ENCODE peak calls at places on chromosome 12, in ten cellular contexts. A is activated CD8-positive, alpha-beta memory T cell treated with anti-CD3 and anti-CD28 coated beads for 1 hour; N is mesenchymal stem cell; S is transverse colon; C is anterior cingulate cortex; W is fibroblast of mammary gland; U is activated T-cell treated with anti-CD3 and anti-CD28 coated beads for 4 hours; D is ascending aorta; H is psoas muscle; L is pons. B is an unnamed sample.

GRCh38 chr12:21276826-21277225 is 57.9 kb downstream of the SLCO1A2 start:
- DNase-seq in A (no peak), N (no peak), S (no peak), C (no peak), W (no peak), U (no peak), D (no peak), H (no peak), L (no peak), B (no peak)

GRCh38 chr12:124233041-124233836 is 61.7 kb upstream of the RFLNA start:
- DNase-seq in A (no peak), N (peak), S (no peak), C (no peak), W (peak), U (no peak), D (no peak), H (no peak), L (no peak), B (no peak)

GRCh38 chr12:130437555-130438242 is 100.0 kb downstream of the PIWIL1 start:
- DNase-seq in A (no peak), N (no peak), S (no peak), C (no peak), W (no peak), U (no peak), D (no peak), H (peak), L (no peak), B (no peak)

GRCh38 chr12:104877107-104877705 is 80.9 kb downstream of the SLC41A2 start:
- DNase-seq in A (no peak), N (peak), S (peak), C (peak), W (peak), U (peak), D (no peak), H (no peak), L (peak), B (peak)

GRCh38 chr12:45435945-45436710 is 220.2 kb downstream of the ANO6 start:
- DNase-seq in A (no peak), N (no peak), S (no peak), C (no peak), W (no peak), U (no peak), D (no peak), H (no peak), L (peak), B (no peak)

GRCh38 chr12:50981319-50982239 is 29.2 kb downstream of the HIGD1C start:
- DNase-seq in A (no peak), N (no peak), S (no peak), C (no peak), W (no peak), U (no peak), D (no peak), H (no peak), L (no peak), B (no peak)

GRCh38 chr12:82486524-82487235 is 128.4 kb downstream of the METTL25 start:
- DNase-seq in A (no peak), N (no peak), S (no peak), C (no peak), W (peak), U (no peak), D (no peak), H (no peak), L (no peak), B (no peak)

GRCh38 chr12:124814741-124815613 is 48.7 kb downstream of the SCARB1 start:
- DNase-seq in A (no peak), N (peak), S (peak), C (no peak), W (no peak), U (no peak), D (no peak), H (no peak), L (peak), B (no peak)

B was measured in G401.